ENCODE peak calls at places on chromosomes 12 and 14, in seven cellular contexts. One of them, this sample, is unnamed.

GRCh38 chr12:109900752-109901580 is 892 bp downstream of the TCHP start:
- DNase-seq in endodermal cell: peak; percentile 85
- DNase-seq in lung: no peak
- DNase-seq in IMR-90: no peak
- DNase-seq in right atrium auricular region: no peak
- DNase-seq in upper lobe of right lung: no peak
- DNase-seq in A549: peak; percentile 43
- DNase-seq in this sample: peak; percentile 7

GRCh38 chr12:67220065-67220464 is 49.1 kb upstream of the CAND1 start:
- DNase-seq in endodermal cell: peak; percentile 72
- DNase-seq in lung: no peak
- DNase-seq in IMR-90: no peak
- DNase-seq in right atrium auricular region: no peak
- DNase-seq in upper lobe of right lung: no peak
- DNase-seq in A549: no peak
- DNase-seq in this sample: peak; percentile 3

GRCh38 chr14:73591690-73592448 is at the start of gene ACOT4:
- DNase-seq in endodermal cell: peak; percentile 73
- DNase-seq in lung: peak; percentile 40
- DNase-seq in IMR-90: peak; percentile 20
- DNase-seq in right atrium auricular region: no peak
- DNase-seq in upper lobe of right lung: peak; percentile 80
- DNase-seq in A549: peak; percentile 49
- DNase-seq in this sample: peak; percentile 21

GRCh38 chr14:20415723-20416622 is 2.7 kb upstream of the TEP1 start:
- DNase-seq in endodermal cell: peak; percentile 65
- DNase-seq in lung: no peak
- DNase-seq in IMR-90: peak; percentile 61
- DNase-seq in right atrium auricular region: no peak
- DNase-seq in upper lobe of right lung: no peak
- DNase-seq in A549: peak; percentile 44
- DNase-seq in this sample: peak; percentile 61

GRCh38 chr12:28023156-28023887 is 50.8 kb upstream of the PTHLH start:
- DNase-seq in endodermal cell: no peak
- DNase-seq in lung: no peak
- DNase-seq in IMR-90: peak; percentile 95
- DNase-seq in right atrium auricular region: no peak
- DNase-seq in upper lobe of right lung: no peak
- DNase-seq in A549: no peak
- DNase-seq in this sample: peak; percentile 44

GRCh38 chr14:48563465-48563864 is 888.1 kb upstream of the MDGA2 start:
- DNase-seq in endodermal cell: peak; percentile 81
- DNase-seq in lung: no peak
- DNase-seq in IMR-90: peak; percentile 22
- DNase-seq in right atrium auricular region: no peak
- DNase-seq in upper lobe of right lung: no peak
- DNase-seq in A549: no peak
- DNase-seq in this sample: no peak

GRCh38 chr14:98798099-98798498 is 473.9 kb downstream of the BCL11B start:
- DNase-seq in endodermal cell: no peak
- DNase-seq in lung: no peak
- DNase-seq in IMR-90: no peak
- DNase-seq in right atrium auricular region: no peak
- DNase-seq in upper lobe of right lung: no peak
- DNase-seq in A549: no peak
- DNase-seq in this sample: no peak

GRCh38 chr12:67018105-67018504 is 251.1 kb upstream of the CAND1 start:
- DNase-seq in endodermal cell: peak; percentile 91
- DNase-seq in lung: no peak
- DNase-seq in IMR-90: no peak
- DNase-seq in right atrium auricular region: no peak
- DNase-seq in upper lobe of right lung: no peak
- DNase-seq in A549: no peak
- DNase-seq in this sample: no peak

GRCh38 chr14:24315807-24316596 is 4.7 kb downstream of the LTB4R start:
- DNase-seq in endodermal cell: peak; percentile 86
- DNase-seq in lung: no peak
- DNase-seq in IMR-90: no peak
- DNase-seq in right atrium auricular region: no peak
- DNase-seq in upper lobe of right lung: peak; percentile 75
- DNase-seq in A549: no peak
- DNase-seq in this sample: peak; percentile 40

GRCh38 chr12:131013118-131013517 is 59.4 kb downstream of the ADGRD1 start:
- DNase-seq in endodermal cell: no peak
- DNase-seq in lung: no peak
- DNase-seq in IMR-90: no peak
- DNase-seq in right atrium auricular region: no peak
- DNase-seq in upper lobe of right lung: no peak
- DNase-seq in A549: no peak
- DNase-seq in this sample: no peak

GRCh38 chr14:50083467-50084337 is 32.7 kb downstream of the VCPKMT start:
- DNase-seq in endodermal cell: no peak
- DNase-seq in lung: no peak
- DNase-seq in IMR-90: peak; percentile 75
- DNase-seq in right atrium auricular region: no peak
- DNase-seq in upper lobe of right lung: peak; percentile 64
- DNase-seq in A549: no peak
- DNase-seq in this sample: no peak

GRCh38 chr12:13024151-13024946 is 19.8 kb upstream of the FAM234B start:
- DNase-seq in endodermal cell: no peak
- DNase-seq in lung: peak; percentile 38
- DNase-seq in IMR-90: peak; percentile 82
- DNase-seq in right atrium auricular region: peak; percentile 68
- DNase-seq in upper lobe of right lung: no peak
- DNase-seq in A549: peak; percentile 45
- DNase-seq in this sample: peak; percentile 69

GRCh38 chr14:103315368-103315911 is 18.6 kb upstream of the EIF5 start:
- DNase-seq in endodermal cell: no peak
- DNase-seq in lung: peak; percentile 54
- DNase-seq in IMR-90: peak; percentile 74
- DNase-seq in right atrium auricular region: peak; percentile 72
- DNase-seq in upper lobe of right lung: no peak
- DNase-seq in A549: no peak
- DNase-seq in this sample: peak; percentile 86

GRCh38 chr14:80638620-80639215 is 302.8 kb downstream of the CEP128 start:
- DNase-seq in endodermal cell: no peak
- DNase-seq in lung: no peak
- DNase-seq in IMR-90: peak; percentile 85
- DNase-seq in right atrium auricular region: no peak
- DNase-seq in upper lobe of right lung: no peak
- DNase-seq in A549: peak; percentile 27
- DNase-seq in this sample: peak; percentile 72

GRCh38 chr12:106883421-106883820 is 72.3 kb upstream of the TMEM263 start:
- DNase-seq in endodermal cell: no peak
- DNase-seq in lung: no peak
- DNase-seq in IMR-90: peak; percentile 80
- DNase-seq in right atrium auricular region: no peak
- DNase-seq in upper lobe of right lung: no peak
- DNase-seq in A549: no peak
- DNase-seq in this sample: no peak

GRCh38 chr12:26810330-26810729 is 22.7 kb downstream of the ITPR2 start:
- DNase-seq in endodermal cell: peak; percentile 67
- DNase-seq in lung: no peak
- DNase-seq in IMR-90: peak; percentile 87
- DNase-seq in right atrium auricular region: peak; percentile 82
- DNase-seq in upper lobe of right lung: no peak
- DNase-seq in A549: no peak
- DNase-seq in this sample: peak; percentile 70

GRCh38 chr12:130778776-130779175 is 60.3 kb downstream of the STX2 start:
- DNase-seq in endodermal cell: no peak
- DNase-seq in lung: no peak
- DNase-seq in IMR-90: no peak
- DNase-seq in right atrium auricular region: no peak
- DNase-seq in upper lobe of right lung: no peak
- DNase-seq in A549: no peak
- DNase-seq in this sample: no peak

GRCh38 chr12:100993916-100994315 is 199.3 kb downstream of the ANO4 start:
- DNase-seq in endodermal cell: no peak
- DNase-seq in lung: no peak
- DNase-seq in IMR-90: no peak
- DNase-seq in right atrium auricular region: no peak
- DNase-seq in upper lobe of right lung: no peak
- DNase-seq in A549: no peak
- DNase-seq in this sample: no peak
- TF ChIP-seq CTCF in endodermal cell: peak; percentile 65
- TF ChIP-seq CTCF in lung: no peak
- TF ChIP-seq CTCF in IMR-90: no peak
- TF ChIP-seq CTCF in right atrium auricular region: no peak
- TF ChIP-seq CTCF in upper lobe of right lung: no peak
- TF ChIP-seq CTCF in A549: no peak
- TF ChIP-seq CTCF in this sample: no peak

GRCh38 chr12:122869207-122869973 is 26.5 kb downstream of the VPS37B start:
- DNase-seq in endodermal cell: no peak
- DNase-seq in lung: no peak
- DNase-seq in IMR-90: no peak
- DNase-seq in right atrium auricular region: no peak
- DNase-seq in upper lobe of right lung: no peak
- DNase-seq in A549: no peak
- DNase-seq in this sample: no peak

GRCh38 chr12:122871851-122872785 is 23.8 kb downstream of the VPS37B start:
- DNase-seq in endodermal cell: peak; percentile 99
- DNase-seq in lung: no peak
- DNase-seq in IMR-90: peak; percentile 88
- DNase-seq in right atrium auricular region: peak; percentile 78
- DNase-seq in upper lobe of right lung: no peak
- DNase-seq in A549: no peak
- DNase-seq in this sample: peak; percentile 73

GRCh38 chr12:122870163-122870842 is 25.6 kb downstream of the VPS37B start:
- DNase-seq in endodermal cell: no peak
- DNase-seq in lung: no peak
- DNase-seq in IMR-90: no peak
- DNase-seq in right atrium auricular region: no peak
- DNase-seq in upper lobe of right lung: peak; percentile 48
- DNase-seq in A549: no peak
- DNase-seq in this sample: no peak

GRCh38 chr12:122872815-122873361 is 23.0 kb downstream of the VPS37B start:
- DNase-seq in endodermal cell: peak; percentile 54
- DNase-seq in lung: no peak
- DNase-seq in IMR-90: no peak
- DNase-seq in right atrium auricular region: no peak
- DNase-seq in upper lobe of right lung: peak; percentile 40
- DNase-seq in A549: no peak
- DNase-seq in this sample: no peak

DNA sequence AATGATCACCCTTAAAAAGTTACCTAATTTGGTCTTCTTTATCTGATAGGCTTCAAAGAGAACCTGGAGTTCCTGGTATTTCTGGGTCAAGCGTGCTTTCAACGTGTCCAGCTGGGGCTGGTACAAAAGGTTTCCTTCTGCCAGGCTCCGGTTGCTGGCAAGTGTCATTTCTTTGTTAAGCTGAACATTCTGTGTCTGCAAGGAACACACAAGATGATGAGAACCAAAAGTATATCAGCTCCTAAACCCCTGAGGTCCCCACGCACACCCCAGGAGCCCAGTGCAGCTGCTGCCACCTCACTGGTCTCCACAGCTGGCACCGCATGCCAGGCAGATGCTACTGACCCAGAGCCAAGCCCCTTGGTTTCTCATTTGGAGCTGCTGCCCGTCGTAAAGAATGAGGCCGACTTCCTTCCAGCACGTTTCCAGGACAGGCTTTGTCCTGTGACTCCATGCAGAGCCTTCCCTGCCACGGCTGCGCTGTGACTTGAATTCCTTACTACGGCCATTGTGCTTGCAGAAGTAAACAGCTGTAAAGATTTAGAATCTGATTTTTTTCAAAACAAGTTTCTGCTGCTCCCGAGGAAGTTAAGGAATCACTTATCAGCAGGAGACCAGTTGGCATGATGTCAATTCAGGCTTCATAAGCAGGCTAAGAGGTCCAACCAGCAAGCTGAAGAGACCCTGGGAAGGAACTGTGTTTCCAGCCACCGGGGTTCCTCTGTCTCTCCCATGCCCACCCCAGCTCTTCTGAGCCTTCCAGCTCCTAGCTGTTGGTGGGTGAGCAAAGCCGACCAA is 24.9 kb downstream of the VPS37B start:
- DNase-seq in endodermal cell: peak; percentile 53
- DNase-seq in lung: no peak
- DNase-seq in IMR-90: peak; percentile 70
- DNase-seq in right atrium auricular region: no peak
- DNase-seq in upper lobe of right lung: peak; percentile 65
- DNase-seq in A549: no peak
- DNase-seq in this sample: peak; percentile 79
- H3K4me3 ChIP-seq in endodermal cell: peak overlapping the region; percentile 58
- H3K4me3 ChIP-seq in lung: no peak overlapping the region
- H3K4me3 ChIP-seq in IMR-90: no peak overlapping the region
- H3K4me3 ChIP-seq in right atrium auricular region: peak overlapping the region; percentile 38
- H3K4me3 ChIP-seq in upper lobe of right lung: peak overlapping the region; percentile 37
- H3K4me3 ChIP-seq in A549: no peak overlapping the region
- H3K4me3 ChIP-seq in this sample: peak overlapping the region; percentile 22

GRCh38 chr12:123271182-123271491 is 519 bp downstream of the CDK2AP1 start:
- DNase-seq in endodermal cell: peak; percentile 89
- DNase-seq in lung: peak; percentile 66
- DNase-seq in IMR-90: peak; percentile 33
- DNase-seq in right atrium auricular region: no peak
- DNase-seq in upper lobe of right lung: peak; percentile 90
- DNase-seq in A549: peak; percentile 76
- DNase-seq in this sample: peak; percentile 62
- TF ChIP-seq CTCF in endodermal cell: peak; percentile 67
- TF ChIP-seq CTCF in lung: peak; percentile 26
- TF ChIP-seq CTCF in IMR-90: peak; percentile 71
- TF ChIP-seq CTCF in right atrium auricular region: peak; percentile 70
- TF ChIP-seq CTCF in upper lobe of right lung: peak; percentile 33
- TF ChIP-seq CTCF in A549: peak; percentile 71
- TF ChIP-seq CTCF in this sample: peak; percentile 40

GRCh38 chr14:44895716-44896115 is 66.0 kb downstream of the KLHL28 start:
- DNase-seq in endodermal cell: no peak
- DNase-seq in lung: no peak
- DNase-seq in IMR-90: peak; percentile 90
- DNase-seq in right atrium auricular region: no peak
- DNase-seq in upper lobe of right lung: no peak
- DNase-seq in A549: no peak
- DNase-seq in this sample: peak; percentile 65

GRCh38 chr14:44897041-44897843 is 64.5 kb downstream of the KLHL28 start:
- DNase-seq in endodermal cell: peak; percentile 99
- DNase-seq in lung: peak; percentile 99
- DNase-seq in IMR-90: peak; percentile 97
- DNase-seq in right atrium auricular region: peak; percentile 99
- DNase-seq in upper lobe of right lung: peak; percentile 99
- DNase-seq in A549: peak; percentile 94
- DNase-seq in this sample: peak; percentile 97

GRCh38 chr14:44896275-44897040 is 65.3 kb downstream of the KLHL28 start:
- DNase-seq in endodermal cell: no peak
- DNase-seq in lung: no peak
- DNase-seq in IMR-90: no peak
- DNase-seq in right atrium auricular region: no peak
- DNase-seq in upper lobe of right lung: no peak
- DNase-seq in A549: no peak
- DNase-seq in this sample: no peak

GRCh38 chr14:44897844-44898151 is 63.9 kb downstream of the KLHL28 start:
- DNase-seq in endodermal cell: no peak
- DNase-seq in lung: no peak
- DNase-seq in IMR-90: peak; percentile 41
- DNase-seq in right atrium auricular region: peak; percentile 69
- DNase-seq in upper lobe of right lung: no peak
- DNase-seq in A549: no peak
- DNase-seq in this sample: peak; percentile 47

DNA sequence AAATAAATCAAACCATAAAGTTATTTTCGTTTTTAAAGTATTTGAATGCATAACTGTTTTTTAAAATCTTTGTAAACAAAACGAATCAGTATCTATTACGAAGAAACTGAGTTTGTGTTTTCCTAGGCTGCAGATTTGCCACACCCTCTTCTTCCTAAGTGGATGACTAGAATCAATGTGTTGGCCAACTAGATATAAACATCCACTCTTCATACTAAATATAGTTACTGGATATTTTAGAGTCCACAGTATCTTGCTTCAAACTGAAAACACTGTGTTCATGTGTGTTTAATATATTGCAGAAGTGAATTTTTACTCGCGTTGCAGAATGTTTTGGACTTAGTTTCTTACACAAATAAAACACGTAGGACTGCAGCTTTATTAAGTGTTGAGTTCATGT is 63.2 kb downstream of the KLHL28 start:
- DNase-seq in endodermal cell: no peak
- DNase-seq in lung: no peak
- DNase-seq in IMR-90: peak; percentile 61
- DNase-seq in right atrium auricular region: no peak
- DNase-seq in upper lobe of right lung: no peak
- DNase-seq in A549: no peak
- DNase-seq in this sample: peak; percentile 28
- H3K4me3 ChIP-seq in endodermal cell: peak overlapping the region; percentile 89
- H3K4me3 ChIP-seq in lung: no peak overlapping the region
- H3K4me3 ChIP-seq in IMR-90: peak overlapping the region; percentile 96
- H3K4me3 ChIP-seq in right atrium auricular region: peak overlapping the region; percentile 91
- H3K4me3 ChIP-seq in upper lobe of right lung: peak overlapping the region; percentile 80
- H3K4me3 ChIP-seq in A549: peak overlapping the region; percentile 91
- H3K4me3 ChIP-seq in this sample: peak overlapping the region; percentile 80

This sample was measured in fibroblast of villous mesenchyme.